ENCODE peak calls at places on chromosome 18, in five cellular contexts. Q, V, X, M and P are unnamed samples.

GRCh38 chr18:3706279-3707097 is 256.5 kb downstream of the TGIF1 start:
- DNase-seq in Q (no peak), V (no peak), M (no peak), X (no peak), P (no peak)

GRCh38 chr18:32301976-32302743 is 112.3 kb downstream of the MEP1B start:
- DNase-seq in V (no peak), X (no peak), Q (peak), M (no peak), P (no peak)

GRCh38 chr18:58768293-58768974 is 96.2 kb upstream of the ZNF532 start:
- DNase-seq in Q (peak), X (peak), V (peak), M (peak), P (peak)

GRCh38 chr18:31245820-31246219 is 72.1 kb upstream of the DSG1 start:
- DNase-seq in V (no peak), Q (no peak), X (no peak), M (no peak), P (no peak)

GRCh38 chr18:30183766-30184165 is 858.8 kb downstream of the DSC3 start:
- DNase-seq in Q (no peak), X (no peak), V (no peak), M (no peak), P (no peak)

GRCh38 chr18:3148930-3149535 is 70.7 kb downstream of the MYOM1 start:
- DNase-seq in X (no peak), M (no peak), V (no peak), Q (peak), P (no peak)

GRCh38 chr18:31667185-31667584 is 17.2 kb downstream of the B4GALT6 start:
- DNase-seq in M (no peak), X (no peak), Q (peak), V (no peak), P (no peak)

GRCh38 chr18:49072940-49073339 is 122.2 kb upstream of the SMAD7 start:
- DNase-seq in Q (no peak), M (no peak), V (no peak), X (no peak), P (no peak)

GRCh38 chr18:45588831-45589558 is 26.3 kb upstream of the SLC14A2 start:
- DNase-seq in M (no peak), X (no peak), Q (peak), V (no peak), P (no peak)

GRCh38 chr18:48136051-48136543 is 205.6 kb upstream of the SMAD2 start:
- DNase-seq in M (no peak), V (no peak), Q (no peak), X (no peak), P (no peak)

GRCh38 chr18:25351773-25352628 is at the start of gene ZNF521:
- DNase-seq in Q (peak), X (peak), V (peak), M (peak), P (peak)

GRCh38 chr18:3771121-3771971 is 321.4 kb downstream of the TGIF1 start:
- DNase-seq in Q (peak), X (peak), V (peak), M (peak), P (peak)

GRCh38 chr18:45270289-45270771 is 344.9 kb upstream of the SLC14A2 start:
- DNase-seq in Q (no peak), V (no peak), X (no peak), M (no peak), P (no peak)

GRCh38 chr18:12246849-12247808 is 7.0 kb upstream of the CIDEA start:
- DNase-seq in V (no peak), M (no peak), Q (no peak), X (no peak), P (no peak)

GRCh38 chr18:22817844-22818243 is 115.3 kb upstream of the RBBP8 start:
- DNase-seq in M (no peak), Q (no peak), V (no peak), X (no peak), P (no peak)

GRCh38 chr18:64966667-64967066 is 784.1 kb upstream of the CDH7 start:
- DNase-seq in M (no peak), X (no peak), V (no peak), Q (no peak), P (no peak)

GRCh38 chr18:41621177-41621576 is 333.9 kb upstream of the PIK3C3 start:
- DNase-seq in X (no peak), Q (no peak), V (no peak), M (no peak), P (no peak)

GRCh38 chr18:3923750-3924149 is 473.8 kb downstream of the TGIF1 start:
- DNase-seq in X (no peak), Q (peak), M (no peak), V (no peak), P (no peak)

GRCh38 chr18:48265328-48265727 is 143.9 kb downstream of the ZBTB7C start:
- DNase-seq in M (no peak), V (no peak), X (no peak), Q (no peak), P (no peak)

GRCh38 chr18:72233106-72233505 is 311.0 kb downstream of the CBLN2 start:
- DNase-seq in Q (no peak), M (no peak), V (no peak), X (no peak), P (no peak)

GRCh38 chr18:59540819-59541218 is 156.4 kb downstream of the CCBE1 start:
- DNase-seq in Q (no peak), X (no peak), M (no peak), V (no peak), P (no peak)

GRCh38 chr18:60172030-60172429 is 200.5 kb downstream of the MC4R start:
- DNase-seq in Q (no peak), V (no peak), X (no peak), M (no peak), P (no peak)

GRCh38 chr18:12904012-12904516 is 20.0 kb upstream of the PTPN2 start:
- DNase-seq in X (no peak), Q (no peak), M (no peak), V (no peak), P (peak)

GRCh38 chr18:62347091-62347506 is 22.0 kb downstream of the TNFRSF11A start:
- DNase-seq in V (no peak), X (no peak), Q (no peak), M (no peak), P (peak)

GRCh38 chr18:37435150-37435872 is 130.3 kb downstream of the CELF4 start:
- DNase-seq in M (no peak), Q (no peak), V (no peak), X (no peak), P (no peak)

GRCh38 chr18:28365406-28365805 is 188.5 kb upstream of the CDH2 start:
- DNase-seq in V (no peak), Q (peak), X (no peak), M (no peak), P (no peak)

GRCh38 chr18:9103488-9103887 is 989 bp downstream of the NDUFV2 start:
- DNase-seq in X (peak), Q (peak), M (no peak), V (no peak), P (peak)

GRCh38 chr18:75638223-75638596 is 210.7 kb upstream of the SMIM21 start:
- DNase-seq in M (no peak), Q (no peak), V (no peak), X (no peak), P (no peak)

GRCh38 chr18:23356915-23357421 is 96.1 kb upstream of the RIOK3 start:
- DNase-seq in V (no peak), Q (peak), M (no peak), X (no peak), P (no peak)

GRCh38 chr18:36711014-36711725 is 117.6 kb downstream of the TPGS2 start:
- DNase-seq in Q (no peak), M (no peak), V (no peak), X (no peak), P (no peak)

GRCh38 chr18:58417752-58418151 is 211.1 kb downstream of the ALPK2 start:
- DNase-seq in Q (peak), X (no peak), M (no peak), V (no peak), P (no peak)

GRCh38 chr18:78352905-78353304 is 626.7 kb upstream of the SALL3 start:
- DNase-seq in X (no peak), V (no peak), Q (no peak), M (no peak), P (no peak)

GRCh38 chr18:29779096-29779495 is 1263.4 kb downstream of the DSC3 start:
- DNase-seq in M (no peak), Q (peak), X (no peak), V (no peak), P (no peak)

GRCh38 chr18:3511980-3512379 is 62.0 kb downstream of the TGIF1 start:
- DNase-seq in M (no peak), X (no peak), V (no peak), Q (peak), P (no peak)